ENCODE peak calls at places on chromosomes 4 and X, in ten cellular contexts. One of them, this sample, is unnamed.

GRCh38 chrX:107716045-107716684 is 59.4 kb downstream of the TSC22D3 start:
- DNase-seq in kidney: peak; percentile 82
- DNase-seq in heart right ventricle: peak; percentile 24
- DNase-seq in uterus: peak; percentile 33
- DNase-seq in IMR-90: peak; percentile 21
- DNase-seq in fibroblast of lung: peak; percentile 49
- DNase-seq in Peyer's patch: no peak
- DNase-seq in breast epithelium: no peak
- DNase-seq in endodermal cell: peak; percentile 89
- DNase-seq in upper lobe of left lung: no peak
- DNase-seq in this sample: peak; percentile 54

GRCh38 chr4:146124023-146124680 is 51.4 kb upstream of the LSM6 start:
- DNase-seq in kidney: no peak
- DNase-seq in heart right ventricle: no peak
- DNase-seq in uterus: no peak
- DNase-seq in IMR-90: peak; percentile 0
- DNase-seq in fibroblast of lung: peak; percentile 8
- DNase-seq in Peyer's patch: no peak
- DNase-seq in breast epithelium: no peak
- DNase-seq in endodermal cell: peak; percentile 83
- DNase-seq in upper lobe of left lung: no peak
- DNase-seq in this sample: no peak

GRCh38 chr4:55125087-55125721 is at the start of gene KDR:
- DNase-seq in kidney: peak; percentile 83
- DNase-seq in heart right ventricle: peak; percentile 70
- DNase-seq in uterus: peak; percentile 65
- DNase-seq in IMR-90: no peak
- DNase-seq in fibroblast of lung: peak; percentile 41
- DNase-seq in Peyer's patch: peak; percentile 40
- DNase-seq in breast epithelium: no peak
- DNase-seq in endodermal cell: peak; percentile 92
- DNase-seq in upper lobe of left lung: peak; percentile 29
- DNase-seq in this sample: peak; percentile 54

GRCh38 chrX:118853596-118853995 is 30.0 kb downstream of the ZCCHC12 start:
- DNase-seq in kidney: no peak
- DNase-seq in heart right ventricle: no peak
- DNase-seq in uterus: no peak
- DNase-seq in IMR-90: no peak
- DNase-seq in fibroblast of lung: no peak
- DNase-seq in Peyer's patch: no peak
- DNase-seq in breast epithelium: no peak
- DNase-seq in endodermal cell: no peak
- DNase-seq in upper lobe of left lung: no peak
- DNase-seq in this sample: no peak

GRCh38 chr4:129966175-129966574 is 870.2 kb downstream of the C4orf33 start:
- DNase-seq in kidney: no peak
- DNase-seq in heart right ventricle: no peak
- DNase-seq in uterus: no peak
- DNase-seq in IMR-90: no peak
- DNase-seq in fibroblast of lung: no peak
- DNase-seq in Peyer's patch: no peak
- DNase-seq in breast epithelium: no peak
- DNase-seq in endodermal cell: no peak
- DNase-seq in upper lobe of left lung: no peak
- DNase-seq in this sample: no peak

GRCh38 chr4:127965803-127966175 is 583 bp downstream of the ABHD18 start:
- DNase-seq in kidney: peak; percentile 84
- DNase-seq in heart right ventricle: peak; percentile 19
- DNase-seq in uterus: no peak
- DNase-seq in IMR-90: peak; percentile 20
- DNase-seq in fibroblast of lung: peak; percentile 21
- DNase-seq in Peyer's patch: no peak
- DNase-seq in breast epithelium: no peak
- DNase-seq in endodermal cell: peak; percentile 89
- DNase-seq in upper lobe of left lung: peak; percentile 75
- DNase-seq in this sample: peak; percentile 64

GRCh38 chrX:54891573-54891972 is 29.1 kb upstream of the TRO start:
- DNase-seq in kidney: no peak
- DNase-seq in heart right ventricle: no peak
- DNase-seq in uterus: no peak
- DNase-seq in IMR-90: peak; percentile 28
- DNase-seq in fibroblast of lung: peak; percentile 28
- DNase-seq in Peyer's patch: no peak
- DNase-seq in breast epithelium: no peak
- DNase-seq in endodermal cell: peak; percentile 60
- DNase-seq in upper lobe of left lung: no peak
- DNase-seq in this sample: no peak

GRCh38 chrX:64885850-64886249 is 90.4 kb downstream of the ZC4H2 start:
- DNase-seq in kidney: no peak
- DNase-seq in heart right ventricle: no peak
- DNase-seq in uterus: no peak
- DNase-seq in IMR-90: no peak
- DNase-seq in fibroblast of lung: no peak
- DNase-seq in Peyer's patch: no peak
- DNase-seq in breast epithelium: no peak
- DNase-seq in endodermal cell: peak; percentile 73
- DNase-seq in upper lobe of left lung: no peak
- DNase-seq in this sample: no peak

GRCh38 chrX:42732506-42732905 is 45.5 kb downstream of the PPP1R2C start:
- DNase-seq in kidney: no peak
- DNase-seq in heart right ventricle: peak; percentile 14
- DNase-seq in uterus: no peak
- DNase-seq in IMR-90: no peak
- DNase-seq in fibroblast of lung: peak; percentile 72
- DNase-seq in Peyer's patch: no peak
- DNase-seq in breast epithelium: no peak
- DNase-seq in endodermal cell: no peak
- DNase-seq in upper lobe of left lung: no peak
- DNase-seq in this sample: no peak

GRCh38 chr4:80253510-80253909 is 13.0 kb upstream of the FGF5 start:
- DNase-seq in kidney: no peak
- DNase-seq in heart right ventricle: no peak
- DNase-seq in uterus: no peak
- DNase-seq in IMR-90: no peak
- DNase-seq in fibroblast of lung: no peak
- DNase-seq in Peyer's patch: no peak
- DNase-seq in breast epithelium: no peak
- DNase-seq in endodermal cell: peak; percentile 41
- DNase-seq in upper lobe of left lung: no peak
- DNase-seq in this sample: no peak
- H3K27ac ChIP-seq in kidney: no peak overlapping the region
- H3K27ac ChIP-seq in heart right ventricle: no peak overlapping the region
- H3K27ac ChIP-seq in uterus: no peak overlapping the region
- H3K27ac ChIP-seq in IMR-90: no peak overlapping the region
- H3K27ac ChIP-seq in fibroblast of lung: no peak overlapping the region
- H3K27ac ChIP-seq in Peyer's patch: no peak overlapping the region
- H3K27ac ChIP-seq in breast epithelium: no peak overlapping the region
- H3K27ac ChIP-seq in endodermal cell: no peak overlapping the region
- H3K27ac ChIP-seq in upper lobe of left lung: no peak overlapping the region
- H3K27ac ChIP-seq in this sample: no peak overlapping the region

GRCh38 chr4:139188648-139189416 is 11.8 kb upstream of the ELF2 start:
- DNase-seq in kidney: no peak
- DNase-seq in heart right ventricle: no peak
- DNase-seq in uterus: no peak
- DNase-seq in IMR-90: no peak
- DNase-seq in fibroblast of lung: no peak
- DNase-seq in Peyer's patch: no peak
- DNase-seq in breast epithelium: no peak
- DNase-seq in endodermal cell: peak; percentile 56
- DNase-seq in upper lobe of left lung: peak; percentile 52
- DNase-seq in this sample: no peak

GRCh38 chr4:139189417-139189749 is 12.4 kb upstream of the ELF2 start:
- DNase-seq in kidney: no peak
- DNase-seq in heart right ventricle: no peak
- DNase-seq in uterus: no peak
- DNase-seq in IMR-90: no peak
- DNase-seq in fibroblast of lung: no peak
- DNase-seq in Peyer's patch: no peak
- DNase-seq in breast epithelium: no peak
- DNase-seq in endodermal cell: no peak
- DNase-seq in upper lobe of left lung: no peak
- DNase-seq in this sample: no peak

DNA sequence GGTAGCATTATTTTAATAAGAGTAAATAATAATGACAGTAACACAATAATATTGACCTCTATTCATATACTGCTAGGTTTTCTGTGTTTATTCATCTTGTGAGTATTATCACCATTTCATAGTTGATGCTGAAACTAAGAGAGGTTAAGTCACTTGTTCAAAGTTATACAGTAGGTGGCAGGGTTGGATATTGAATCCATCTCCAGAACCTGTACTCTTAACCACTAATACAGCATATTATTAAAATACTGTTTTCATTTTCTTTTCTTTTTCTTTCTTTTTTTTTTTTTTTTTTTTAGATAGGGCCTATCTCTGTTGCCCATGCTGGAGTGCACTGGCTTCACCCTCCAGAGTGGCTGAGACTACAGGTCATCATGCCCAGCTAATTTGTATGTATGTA is 7.1 kb upstream of the ELF2 start:
- DNase-seq in kidney: no peak
- DNase-seq in heart right ventricle: no peak
- DNase-seq in uterus: no peak
- DNase-seq in IMR-90: peak; percentile 70
- DNase-seq in fibroblast of lung: peak; percentile 37
- DNase-seq in Peyer's patch: no peak
- DNase-seq in breast epithelium: no peak
- DNase-seq in endodermal cell: no peak
- DNase-seq in upper lobe of left lung: no peak
- DNase-seq in this sample: no peak
- TF ChIP-seq CTCF in kidney: peak; percentile 16
- TF ChIP-seq CTCF in heart right ventricle: peak; percentile 26
- TF ChIP-seq CTCF in uterus: no peak
- TF ChIP-seq CTCF in IMR-90: peak; percentile 50
- TF ChIP-seq CTCF in fibroblast of lung: peak; percentile 32
- TF ChIP-seq CTCF in Peyer's patch: no peak
- TF ChIP-seq CTCF in breast epithelium: no peak
- TF ChIP-seq CTCF in endodermal cell: no peak
- TF ChIP-seq CTCF in upper lobe of left lung: no peak
- TF ChIP-seq CTCF in this sample: no peak

DNA sequence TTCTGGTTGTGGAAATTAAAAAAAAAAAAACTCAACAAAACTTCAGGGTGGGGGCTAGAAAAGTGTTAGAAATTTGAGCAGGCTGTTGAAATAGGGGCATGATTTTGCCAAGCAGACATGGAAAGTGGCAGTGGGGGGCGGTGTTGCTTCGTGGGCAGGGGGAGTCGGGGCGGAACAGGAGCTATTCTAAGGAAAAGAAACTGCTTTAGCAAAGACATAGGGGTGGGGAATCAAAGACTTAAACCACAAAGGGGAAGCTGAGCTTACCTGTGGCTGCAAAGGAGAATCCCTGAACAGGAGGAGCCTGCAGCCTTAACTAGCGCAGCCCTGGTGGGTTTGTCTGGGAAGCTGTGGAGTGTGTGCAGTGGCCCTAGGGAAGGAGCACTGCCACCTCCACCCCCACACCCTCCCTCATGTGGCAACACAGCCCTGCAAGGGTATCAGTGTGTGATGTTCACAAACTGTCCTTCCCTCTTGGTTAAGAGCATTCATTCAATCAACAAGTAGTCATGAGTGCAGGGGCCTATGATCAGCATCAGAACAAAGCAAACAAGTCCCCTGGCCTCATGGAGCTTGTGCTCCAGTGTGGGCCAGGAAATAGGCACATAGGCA is 20.5 kb downstream of the SEL1L3 start:
- DNase-seq in kidney: no peak
- DNase-seq in heart right ventricle: no peak
- DNase-seq in uterus: no peak
- DNase-seq in IMR-90: no peak
- DNase-seq in fibroblast of lung: no peak
- DNase-seq in Peyer's patch: no peak
- DNase-seq in breast epithelium: no peak
- DNase-seq in endodermal cell: peak; percentile 75
- DNase-seq in upper lobe of left lung: no peak
- DNase-seq in this sample: no peak
- H3K4me1 ChIP-seq in kidney: peaks cover 6% of the 10 kb centered on the region
- H3K4me1 ChIP-seq in heart right ventricle: no peaks in the 10 kb centered on the region
- H3K4me1 ChIP-seq in uterus: no peaks in the 10 kb centered on the region
- H3K4me1 ChIP-seq in IMR-90: peaks cover 1% of the 10 kb centered on the region
- H3K4me1 ChIP-seq in fibroblast of lung: no peaks in the 10 kb centered on the region
- H3K4me1 ChIP-seq in Peyer's patch: peaks cover 11% of the 10 kb centered on the region
- H3K4me1 ChIP-seq in breast epithelium: no peaks in the 10 kb centered on the region
- H3K4me1 ChIP-seq in endodermal cell: no peaks in the 10 kb centered on the region
- H3K4me1 ChIP-seq in upper lobe of left lung: peaks cover 38% of the 10 kb centered on the region
- H3K4me1 ChIP-seq in this sample: peaks cover 31% of the 10 kb centered on the region

DNA sequence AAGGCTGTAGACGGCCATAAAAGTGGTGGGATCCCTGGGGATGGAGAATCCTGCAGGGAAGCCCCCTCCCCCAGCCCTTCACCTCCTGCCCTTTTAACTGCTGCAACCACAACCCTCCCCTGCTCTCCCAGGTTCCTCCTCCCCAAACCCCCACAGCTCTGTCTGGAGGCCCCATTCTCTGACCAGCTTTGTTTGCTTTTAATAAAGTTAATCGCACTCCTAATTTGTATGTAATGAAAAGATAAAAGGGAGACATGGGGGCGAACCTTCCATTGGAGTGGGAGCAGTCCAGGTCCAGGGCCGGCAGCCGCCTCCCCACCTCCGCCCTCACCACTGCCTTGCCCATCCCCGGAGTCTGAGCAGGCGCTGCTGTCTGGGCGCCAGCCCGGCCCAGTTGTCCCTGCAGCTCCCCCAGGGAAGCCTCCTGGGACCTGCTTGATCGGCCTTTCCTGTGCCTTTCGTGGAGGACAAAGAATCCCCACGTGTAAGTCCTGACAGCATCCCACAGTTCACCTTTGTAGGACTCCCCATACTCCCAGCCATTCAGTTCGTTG is 84.3 kb downstream of the PJA1 start:
- DNase-seq in kidney: no peak
- DNase-seq in heart right ventricle: no peak
- DNase-seq in uterus: no peak
- DNase-seq in IMR-90: no peak
- DNase-seq in fibroblast of lung: no peak
- DNase-seq in Peyer's patch: no peak
- DNase-seq in breast epithelium: no peak
- DNase-seq in endodermal cell: no peak
- DNase-seq in upper lobe of left lung: no peak
- DNase-seq in this sample: no peak
- H3K27ac ChIP-seq in kidney: no peak overlapping the region
- H3K27ac ChIP-seq in heart right ventricle: no peak overlapping the region
- H3K27ac ChIP-seq in uterus: no peak overlapping the region
- H3K27ac ChIP-seq in IMR-90: no peak overlapping the region
- H3K27ac ChIP-seq in fibroblast of lung: no peak overlapping the region
- H3K27ac ChIP-seq in Peyer's patch: no peak overlapping the region
- H3K27ac ChIP-seq in breast epithelium: no peak overlapping the region
- H3K27ac ChIP-seq in endodermal cell: no peak overlapping the region
- H3K27ac ChIP-seq in upper lobe of left lung: no peak overlapping the region
- H3K27ac ChIP-seq in this sample: no peak overlapping the region

GRCh38 chr4:6591781-6592180 is 16.8 kb downstream of the MAN2B2 start:
- DNase-seq in kidney: peak; percentile 57
- DNase-seq in heart right ventricle: no peak
- DNase-seq in uterus: no peak
- DNase-seq in IMR-90: no peak
- DNase-seq in fibroblast of lung: no peak
- DNase-seq in Peyer's patch: no peak
- DNase-seq in breast epithelium: no peak
- DNase-seq in endodermal cell: no peak
- DNase-seq in upper lobe of left lung: no peak
- DNase-seq in this sample: no peak
- TF ChIP-seq CTCF in kidney: no peak
- TF ChIP-seq CTCF in heart right ventricle: no peak
- TF ChIP-seq CTCF in uterus: no peak
- TF ChIP-seq CTCF in IMR-90: no peak
- TF ChIP-seq CTCF in fibroblast of lung: no peak
- TF ChIP-seq CTCF in Peyer's patch: no peak
- TF ChIP-seq CTCF in breast epithelium: no peak
- TF ChIP-seq CTCF in endodermal cell: no peak
- TF ChIP-seq CTCF in upper lobe of left lung: no peak
- TF ChIP-seq CTCF in this sample: no peak